ENCODE peak calls at places on chromosomes 13 and 19, in ten cellular contexts. C, J, A, N, U, T, D, H, P and O are unnamed samples.

GRCh38 chr13:60351326-60351725 is 45.7 kb upstream of the TDRD3 start:
- DNase-seq in C (peak), J (no peak), A (no peak), N (no peak), U (no peak), T (peak), D (peak), H (no peak), P (peak), O (no peak)

GRCh38 chr19:3433313-3433712 is 47.0 kb downstream of the SMIM24 start:
- DNase-seq in C (no peak), J (no peak), A (no peak), N (no peak), U (no peak), T (no peak), D (no peak), H (no peak), P (no peak), O (no peak)

GRCh38 chr13:50670847-50671542 is 172.5 kb downstream of the DLEU7 start:
- DNase-seq in C (no peak), J (no peak), A (no peak), N (no peak), U (no peak), T (no peak), D (peak), H (no peak), P (no peak), O (no peak)

GRCh38 chr19:18478545-18479311 is 40.8 kb upstream of the ISYNA1 start:
- DNase-seq in C (peak), J (no peak), A (no peak), N (no peak), U (peak), T (peak), D (peak), H (peak), P (peak), O (peak)

GRCh38 chr13:97855570-97855970 is 97.9 kb upstream of the IPO5 start:
- DNase-seq in C (peak), J (peak), A (peak), N (peak), U (no peak), T (peak), D (peak), H (no peak), P (peak), O (peak)

GRCh38 chr19:31402529-31402928 is 53.3 kb upstream of the TSHZ3 start:
- DNase-seq in C (no peak), J (no peak), A (no peak), N (no peak), U (no peak), T (no peak), D (no peak), H (no peak), P (no peak), O (no peak)

GRCh38 chr13:104979281-104979680 is 1556.2 kb downstream of the EFNB2 start:
- DNase-seq in C (no peak), J (no peak), A (no peak), N (no peak), U (no peak), T (no peak), D (no peak), H (no peak), P (no peak), O (no peak)

GRCh38 chr19:8251025-8251472 is 41.9 kb downstream of the CERS4 start:
- DNase-seq in C (no peak), J (no peak), A (peak), N (no peak), U (peak), T (peak), D (peak), H (no peak), P (no peak), O (no peak)

GRCh38 chr13:54592201-54592600 is 1563.6 kb downstream of the OLFM4 start:
- DNase-seq in C (no peak), J (no peak), A (no peak), N (no peak), U (no peak), T (no peak), D (no peak), H (no peak), P (no peak), O (no peak)

GRCh38 chr13:107770541-107770940 is 444.8 kb downstream of the LIG4 start:
- DNase-seq in C (no peak), J (no peak), A (no peak), N (no peak), U (no peak), T (no peak), D (no peak), H (no peak), P (no peak), O (peak)

GRCh38 chr13:102800145-102801041 is 1.5 kb downstream of the BIVM start:
- DNase-seq in C (peak), J (peak), A (peak), N (peak), U (peak), T (peak), D (peak), H (peak), P (peak), O (peak)

GRCh38 chr13:21100994-21101757 is 39.8 kb upstream of the LATS2 start:
- DNase-seq in C (peak), J (no peak), A (no peak), N (no peak), U (no peak), T (no peak), D (no peak), H (no peak), P (no peak), O (no peak)

GRCh38 chr19:45264781-45265317 is 13.8 kb downstream of the MARK4 start:
- DNase-seq in C (no peak), J (no peak), A (no peak), N (no peak), U (no peak), T (no peak), D (no peak), H (no peak), P (no peak), O (no peak)

GRCh38 chr13:40679586-40679985 is 13.1 kb upstream of the FOXO1 start:
- DNase-seq in C (no peak), J (no peak), A (no peak), N (no peak), U (no peak), T (no peak), D (no peak), H (no peak), P (no peak), O (no peak)

GRCh38 chr13:69291292-69291906 is 816.2 kb upstream of the ATXN8OS start:
- DNase-seq in C (no peak), J (no peak), A (no peak), N (peak), U (no peak), T (no peak), D (no peak), H (no peak), P (no peak), O (no peak)

GRCh38 chr19:41427647-41428480 is 690 bp upstream of the B3GNT8 start:
- DNase-seq in C (peak), J (no peak), A (peak), N (peak), U (no peak), T (no peak), D (peak), H (peak), P (peak), O (peak)

GRCh38 chr19:17037966-17038500 is 11.4 kb upstream of the CPAMD8 start:
- DNase-seq in C (no peak), J (no peak), A (no peak), N (no peak), U (no peak), T (no peak), D (no peak), H (no peak), P (no peak), O (no peak)

GRCh38 chr13:23889598-23890224 is 511 bp upstream of the MIPEP start:
- DNase-seq in C (peak), J (no peak), A (no peak), N (no peak), U (no peak), T (no peak), D (no peak), H (no peak), P (no peak), O (no peak)